ENCODE peak calls at places on chromosomes 6 and 20, in seven cellular contexts. Y is HCT116, G is ovary, Q is astrocyte of the cerebellum, H is endodermal cell, U is BJ, W is upper lobe of left lung. A is an unnamed sample.

GRCh38 chr20:8153281-8153908 is 21.3 kb downstream of the PLCB1 start:
- DNase-seq in Y (no peak), W (no peak), U (no peak), Q (no peak), G (no peak), H (no peak), A (peak; percentile 47)

GRCh38 chr20:56778765-56779195 is 149.7 kb downstream of the TFAP2C start:
- DNase-seq in Q (no peak), U (no peak), G (no peak), W (no peak), H (peak; percentile 69), Y (no peak), A (no peak)

GRCh38 chr20:63050406-63050805 is 43.6 kb upstream of the BHLHE23 start:
- DNase-seq in Q (no peak), Y (no peak), U (no peak), H (no peak), W (peak; percentile 50), G (no peak), A (no peak)

GRCh38 chr20:13059398-13060136 is 50.8 kb downstream of the SPTLC3 start:
- DNase-seq in Y (no peak), Q (no peak), G (no peak), W (no peak), U (no peak), H (no peak), A (no peak)

GRCh38 chr20:62735331-62735821 is 26.7 kb downstream of the NTSR1 start:
- DNase-seq in Y (peak; percentile 89), U (no peak), W (no peak), Q (no peak), G (no peak), H (no peak), A (no peak)

GRCh38 chr20:25011831-25012241 is 19.3 kb upstream of the APMAP start:
- DNase-seq in U (no peak), G (no peak), W (no peak), H (peak; percentile 21), Q (no peak), Y (no peak), A (no peak)

GRCh38 chr20:44435630-44436335 is 39.9 kb upstream of the TTPAL start:
- DNase-seq in Y (no peak), Q (no peak), U (no peak), H (no peak), G (no peak), W (no peak), A (no peak)

GRCh38 chr6:11212625-11213024 is 19.8 kb downstream of the NEDD9 start:
- DNase-seq in G (no peak), U (no peak), W (no peak), Y (no peak), H (no peak), Q (no peak), A (peak; percentile 65)

GRCh38 chr20:805713-806112 is 27.8 kb upstream of the FAM110A start:
- DNase-seq in G (no peak), Y (peak; percentile 48), Q (no peak), U (no peak), W (no peak), H (no peak), A (no peak)

GRCh38 chr20:18587665-18588553 is at the start of gene DTD1:
- DNase-seq in Y (peak; percentile 83), Q (peak; percentile 64), G (peak; percentile 91), U (peak; percentile 29), H (peak; percentile 98), W (peak; percentile 99), A (peak; percentile 52)

GRCh38 chr6:56524891-56525703 is 117.6 kb downstream of the DST start:
- DNase-seq in H (no peak), Y (no peak), U (peak; percentile 99), G (no peak), W (no peak), Q (peak; percentile 68), A (peak; percentile 91)

GRCh38 chr6:29947292-29947980 is 5.1 kb downstream of the HLA-A start:
- DNase-seq in G (no peak), Y (no peak), U (no peak), Q (no peak), H (no peak), W (no peak), A (no peak)

GRCh38 chr20:44796311-44796710 is 14.0 kb downstream of the RIMS4 start:
- DNase-seq in G (no peak), Q (no peak), U (no peak), Y (no peak), H (peak; percentile 58), W (no peak), A (no peak)

GRCh38 chr6:157893238-157893637 is 70.2 kb downstream of the SNX9 start:
- DNase-seq in H (no peak), W (no peak), Q (no peak), U (no peak), Y (no peak), G (no peak), A (no peak)

GRCh38 chr6:110826236-110827129 is 11.2 kb upstream of the CDK19 start:
- DNase-seq in Q (no peak), U (no peak), G (no peak), Y (no peak), H (no peak), W (no peak), A (no peak)

GRCh38 chr6:170393807-170394399 is 87.3 kb downstream of the FAM120B start:
- DNase-seq in U (no peak), Q (no peak), Y (no peak), W (no peak), G (no peak), H (no peak), A (no peak)

GRCh38 chr6:36539814-36540568 is 7.3 kb downstream of the STK38 start:
- DNase-seq in U (no peak), W (no peak), H (no peak), Q (no peak), G (no peak), Y (no peak), A (no peak)

GRCh38 chr6:53357576-53358343 is 9.0 kb upstream of the ELOVL5 start:
- DNase-seq in H (no peak), U (no peak), Q (no peak), Y (no peak), W (no peak), G (no peak), A (no peak)

GRCh38 chr6:53359843-53360834 is 11.4 kb upstream of the ELOVL5 start:
- DNase-seq in U (no peak), H (no peak), Q (no peak), Y (no peak), W (no peak), G (no peak), A (no peak)

GRCh38 chr6:53361549-53362031 is 12.8 kb upstream of the ELOVL5 start:
- DNase-seq in G (no peak), Q (no peak), Y (no peak), U (no peak), H (no peak), W (no peak), A (peak; percentile 41)

GRCh38 chr6:53359088-53359842 is 10.5 kb upstream of the ELOVL5 start:
- DNase-seq in U (peak; percentile 82), Y (peak; percentile 78), H (peak; percentile 99), Q (peak; percentile 88), W (peak; percentile 98), G (peak; percentile 95), A (peak; percentile 94)

GRCh38 chr6:53358440-53359087 is 9.8 kb upstream of the ELOVL5 start:
- DNase-seq in Q (no peak), H (no peak), Y (no peak), U (no peak), G (no peak), W (no peak), A (no peak)
- H3K4me3 ChIP-seq in Q (peak overlapping the region; percentile 39), H (peak overlapping the region; percentile 77), Y (peak overlapping the region; percentile 50), U (peak overlapping the region; percentile 51), G (peak overlapping the region; percentile 51), W (peak overlapping the region; percentile 60), A (peak overlapping the region; percentile 43)

DNA sequence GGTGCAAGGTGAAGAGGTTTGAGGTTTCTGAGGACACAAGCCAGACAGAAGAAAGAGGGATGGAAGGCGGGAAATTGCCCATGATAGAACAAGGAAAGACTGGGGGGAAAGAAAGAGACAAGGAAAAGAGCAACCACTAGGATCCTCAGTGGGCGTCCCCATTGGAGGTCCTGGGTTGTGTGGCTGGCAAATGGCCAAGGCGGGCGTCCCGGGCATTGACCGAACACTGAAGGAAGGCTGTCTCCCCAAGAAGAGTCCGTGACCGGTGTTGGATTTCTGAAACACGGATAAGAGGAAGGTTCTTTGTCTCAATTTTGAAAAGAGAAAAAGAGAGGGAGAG is 746.6 kb upstream of the ADGRB3 start:
- DNase-seq in Q (no peak), G (no peak), Y (no peak), U (no peak), H (no peak), W (peak; percentile 27), A (no peak)
- H3K4me3 ChIP-seq in Q (no peak overlapping the region), G (no peak overlapping the region), Y (no peak overlapping the region), U (no peak overlapping the region), H (no peak overlapping the region), W (no peak overlapping the region), A (no peak overlapping the region)

GRCh38 chr6:113160716-113161115 is 696.4 kb upstream of the MARCKS start:
- DNase-seq in Y (no peak), H (no peak), W (no peak), G (no peak), U (no peak), Q (no peak), A (no peak)
- H3K4me3 ChIP-seq in Y (no peak overlapping the region), H (no peak overlapping the region), W (no peak overlapping the region), G (no peak overlapping the region), U (no peak overlapping the region), Q (no peak overlapping the region), A (no peak overlapping the region)

GRCh38 chr6:16345449-16346330 is 107.3 kb downstream of the GMPR start:
- DNase-seq in U (peak; percentile 83), G (no peak), Y (no peak), H (peak; percentile 61), Q (peak; percentile 65), W (no peak), A (peak; percentile 79)

GRCh38 chr6:16343593-16343992 is 105.2 kb downstream of the GMPR start:
- DNase-seq in G (no peak), H (peak; percentile 31), U (no peak), W (no peak), Q (no peak), Y (no peak), A (no peak)

GRCh38 chr6:16339263-16339587 is 100.8 kb downstream of the GMPR start:
- DNase-seq in G (no peak), U (no peak), H (no peak), Q (no peak), W (no peak), Y (no peak), A (no peak)

GRCh38 chr6:16346831-16347230 is 108.4 kb downstream of the GMPR start:
- DNase-seq in W (peak; percentile 61), H (peak; percentile 46), Q (no peak), G (no peak), U (no peak), Y (no peak), A (no peak)

GRCh38 chr6:16344756-16345155 is 106.4 kb downstream of the GMPR start:
- DNase-seq in H (no peak), W (no peak), U (peak; percentile 83), Y (no peak), G (no peak), Q (no peak), A (no peak)
- H3K4me3 ChIP-seq in H (no peak overlapping the region), W (no peak overlapping the region), U (no peak overlapping the region), Y (no peak overlapping the region), G (no peak overlapping the region), Q (no peak overlapping the region), A (no peak overlapping the region)

GRCh38 chr6:168939771-168940170 is 313.9 kb downstream of the THBS2 start:
- DNase-seq in W (no peak), U (no peak), Q (no peak), G (no peak), Y (no peak), H (no peak), A (no peak)
- H3K4me3 ChIP-seq in W (no peak overlapping the region), U (no peak overlapping the region), Q (no peak overlapping the region), G (no peak overlapping the region), Y (no peak overlapping the region), H (no peak overlapping the region), A (no peak overlapping the region)